ENCODE peak calls at places on chromosomes 7 and 10, in eight cellular contexts. One of them, this sample, is unnamed. For H4K20me1, the result is how much of the 10 kb centered on the place peaks cover.

GRCh38 chr7:151506901-151507382 is 12.8 kb downstream of the RHEB start:
- DNase-seq in PC-3: peak
- DNase-seq in astrocyte: no peak
- DNase-seq in SK-N-SH: peak
- DNase-seq in HCT116: no peak
- DNase-seq in MM.1S: no peak
- DNase-seq in neural progenitor cell: no peak
- DNase-seq in K562: peak
- DNase-seq in this sample: no peak

GRCh38 chr10:104351919-104352318 is 1.7 kb upstream of the CFAP58 start:
- DNase-seq in PC-3: no peak
- DNase-seq in astrocyte: no peak
- DNase-seq in SK-N-SH: no peak
- DNase-seq in HCT116: no peak
- DNase-seq in MM.1S: peak
- DNase-seq in neural progenitor cell: no peak
- DNase-seq in K562: no peak
- DNase-seq in this sample: no peak

GRCh38 chr10:31090894-31091607 is 59.4 kb upstream of the ZNF438 start:
- DNase-seq in PC-3: no peak
- DNase-seq in astrocyte: peak
- DNase-seq in SK-N-SH: no peak
- DNase-seq in HCT116: no peak
- DNase-seq in MM.1S: peak
- DNase-seq in neural progenitor cell: no peak
- DNase-seq in K562: no peak
- DNase-seq in this sample: no peak

GRCh38 chr10:129096340-129096984 is 370.6 kb upstream of the MGMT start:
- DNase-seq in PC-3: peak
- DNase-seq in astrocyte: peak
- DNase-seq in SK-N-SH: no peak
- DNase-seq in HCT116: no peak
- DNase-seq in MM.1S: no peak
- DNase-seq in neural progenitor cell: no peak
- DNase-seq in K562: no peak
- DNase-seq in this sample: no peak

GRCh38 chr10:97537186-97537869 is 35.3 kb upstream of the ANKRD2 start:
- DNase-seq in PC-3: no peak
- DNase-seq in astrocyte: no peak
- DNase-seq in SK-N-SH: no peak
- DNase-seq in HCT116: no peak
- DNase-seq in MM.1S: no peak
- DNase-seq in neural progenitor cell: no peak
- DNase-seq in K562: no peak
- DNase-seq in this sample: no peak

GRCh38 chr10:81145975-81146374 is 608.3 kb downstream of the SH2D4B start:
- DNase-seq in PC-3: no peak
- DNase-seq in astrocyte: no peak
- DNase-seq in SK-N-SH: no peak
- DNase-seq in HCT116: no peak
- DNase-seq in MM.1S: no peak
- DNase-seq in neural progenitor cell: no peak
- DNase-seq in K562: no peak
- DNase-seq in this sample: no peak

GRCh38 chr7:27172823-27173411 is 1.2 kb downstream of the HOXA10 start:
- DNase-seq in PC-3: peak
- DNase-seq in astrocyte: no peak
- DNase-seq in SK-N-SH: peak
- DNase-seq in HCT116: no peak
- DNase-seq in MM.1S: no peak
- DNase-seq in neural progenitor cell: peak
- DNase-seq in K562: no peak
- DNase-seq in this sample: no peak

GRCh38 chr7:14321947-14322346 is 332.5 kb upstream of the ETV1 start:
- DNase-seq in PC-3: peak
- DNase-seq in astrocyte: no peak
- DNase-seq in SK-N-SH: no peak
- DNase-seq in HCT116: no peak
- DNase-seq in MM.1S: no peak
- DNase-seq in neural progenitor cell: no peak
- DNase-seq in K562: no peak
- DNase-seq in this sample: no peak

GRCh38 chr10:84938117-84938905 is 609.9 kb downstream of the CCSER2 start:
- DNase-seq in PC-3: no peak
- DNase-seq in astrocyte: no peak
- DNase-seq in SK-N-SH: no peak
- DNase-seq in HCT116: no peak
- DNase-seq in MM.1S: no peak
- DNase-seq in neural progenitor cell: no peak
- DNase-seq in K562: no peak
- DNase-seq in this sample: no peak

GRCh38 chr7:107446531-107446930 is 23.3 kb upstream of the GPR22 start:
- DNase-seq in PC-3: peak
- DNase-seq in astrocyte: peak
- DNase-seq in SK-N-SH: no peak
- DNase-seq in HCT116: no peak
- DNase-seq in MM.1S: no peak
- DNase-seq in neural progenitor cell: no peak
- DNase-seq in K562: no peak
- DNase-seq in this sample: no peak

GRCh38 chr7:650339-651031 is 76.0 kb upstream of the DNAAF5 start:
- DNase-seq in PC-3: no peak
- DNase-seq in astrocyte: no peak
- DNase-seq in SK-N-SH: no peak
- DNase-seq in HCT116: no peak
- DNase-seq in MM.1S: no peak
- DNase-seq in neural progenitor cell: no peak
- DNase-seq in K562: no peak
- DNase-seq in this sample: no peak

GRCh38 chr7:149778696-149779501 is 5.5 kb upstream of the ZNF467 start:
- DNase-seq in PC-3: no peak
- DNase-seq in astrocyte: no peak
- DNase-seq in SK-N-SH: peak
- DNase-seq in HCT116: no peak
- DNase-seq in MM.1S: no peak
- DNase-seq in neural progenitor cell: no peak
- DNase-seq in K562: no peak
- DNase-seq in this sample: no peak

GRCh38 chr7:66140924-66141323 is 26.3 kb downstream of the CRCP start:
- DNase-seq in PC-3: peak
- DNase-seq in astrocyte: peak
- DNase-seq in SK-N-SH: peak
- DNase-seq in HCT116: no peak
- DNase-seq in MM.1S: no peak
- DNase-seq in neural progenitor cell: peak
- DNase-seq in K562: no peak
- DNase-seq in this sample: no peak

GRCh38 chr10:14959221-14960057 is at the start of gene MEIG1:
- DNase-seq in PC-3: peak
- DNase-seq in astrocyte: peak
- DNase-seq in SK-N-SH: peak
- DNase-seq in HCT116: peak
- DNase-seq in MM.1S: peak
- DNase-seq in neural progenitor cell: peak
- DNase-seq in K562: peak
- DNase-seq in this sample: peak

GRCh38 chr10:4945706-4946348 is 17.4 kb upstream of the AKR1C1 start:
- DNase-seq in PC-3: no peak
- DNase-seq in astrocyte: no peak
- DNase-seq in SK-N-SH: no peak
- DNase-seq in HCT116: no peak
- DNase-seq in MM.1S: no peak
- DNase-seq in neural progenitor cell: no peak
- DNase-seq in K562: no peak
- DNase-seq in this sample: no peak

GRCh38 chr7:24555184-24555583 is 18.1 kb upstream of the PALS2 start:
- DNase-seq in PC-3: no peak
- DNase-seq in astrocyte: no peak
- DNase-seq in SK-N-SH: no peak
- DNase-seq in HCT116: no peak
- DNase-seq in MM.1S: no peak
- DNase-seq in neural progenitor cell: no peak
- DNase-seq in K562: no peak
- DNase-seq in this sample: no peak

GRCh38 chr7:45073843-45074737 is 14.7 kb downstream of the NACAD start:
- DNase-seq in PC-3: peak
- DNase-seq in astrocyte: no peak
- DNase-seq in SK-N-SH: peak
- DNase-seq in HCT116: no peak
- DNase-seq in MM.1S: no peak
- DNase-seq in neural progenitor cell: no peak
- DNase-seq in K562: no peak
- DNase-seq in this sample: no peak
- H4K20me1 ChIP-seq in PC-3: under half
- H4K20me1 ChIP-seq in astrocyte: under half
- H4K20me1 ChIP-seq in SK-N-SH: under half
- H4K20me1 ChIP-seq in HCT116: under half
- H4K20me1 ChIP-seq in MM.1S: under half
- H4K20me1 ChIP-seq in neural progenitor cell: under half
- H4K20me1 ChIP-seq in K562: under half
- H4K20me1 ChIP-seq in this sample: under half

GRCh38 chr10:89296227-89296648 is 5.6 kb upstream of the IFIT2 start:
- DNase-seq in PC-3: no peak
- DNase-seq in astrocyte: no peak
- DNase-seq in SK-N-SH: no peak
- DNase-seq in HCT116: no peak
- DNase-seq in MM.1S: no peak
- DNase-seq in neural progenitor cell: no peak
- DNase-seq in K562: no peak
- DNase-seq in this sample: peak

GRCh38 chr10:89297356-89297755 is 4.5 kb upstream of the IFIT2 start:
- DNase-seq in PC-3: no peak
- DNase-seq in astrocyte: no peak
- DNase-seq in SK-N-SH: no peak
- DNase-seq in HCT116: no peak
- DNase-seq in MM.1S: no peak
- DNase-seq in neural progenitor cell: no peak
- DNase-seq in K562: no peak
- DNase-seq in this sample: no peak

GRCh38 chr10:89294840-89295239 is 7.0 kb upstream of the IFIT2 start:
- DNase-seq in PC-3: no peak
- DNase-seq in astrocyte: no peak
- DNase-seq in SK-N-SH: no peak
- DNase-seq in HCT116: no peak
- DNase-seq in MM.1S: no peak
- DNase-seq in neural progenitor cell: no peak
- DNase-seq in K562: no peak
- DNase-seq in this sample: no peak

GRCh38 chr10:89297791-89298190 is 4.1 kb upstream of the IFIT2 start:
- DNase-seq in PC-3: no peak
- DNase-seq in astrocyte: no peak
- DNase-seq in SK-N-SH: no peak
- DNase-seq in HCT116: no peak
- DNase-seq in MM.1S: no peak
- DNase-seq in neural progenitor cell: no peak
- DNase-seq in K562: no peak
- DNase-seq in this sample: no peak

GRCh38 chr10:89295597-89295996 is 6.2 kb upstream of the IFIT2 start:
- DNase-seq in PC-3: no peak
- DNase-seq in astrocyte: peak
- DNase-seq in SK-N-SH: no peak
- DNase-seq in HCT116: no peak
- DNase-seq in MM.1S: peak
- DNase-seq in neural progenitor cell: no peak
- DNase-seq in K562: no peak
- DNase-seq in this sample: no peak
- H3K27ac ChIP-seq in PC-3: no peak
- H3K27ac ChIP-seq in astrocyte: no peak
- H3K27ac ChIP-seq in SK-N-SH: no peak
- H3K27ac ChIP-seq in HCT116: no peak
- H3K27ac ChIP-seq in MM.1S: no peak
- H3K27ac ChIP-seq in neural progenitor cell: no peak
- H3K27ac ChIP-seq in K562: no peak
- H3K27ac ChIP-seq in this sample: no peak

DNA sequence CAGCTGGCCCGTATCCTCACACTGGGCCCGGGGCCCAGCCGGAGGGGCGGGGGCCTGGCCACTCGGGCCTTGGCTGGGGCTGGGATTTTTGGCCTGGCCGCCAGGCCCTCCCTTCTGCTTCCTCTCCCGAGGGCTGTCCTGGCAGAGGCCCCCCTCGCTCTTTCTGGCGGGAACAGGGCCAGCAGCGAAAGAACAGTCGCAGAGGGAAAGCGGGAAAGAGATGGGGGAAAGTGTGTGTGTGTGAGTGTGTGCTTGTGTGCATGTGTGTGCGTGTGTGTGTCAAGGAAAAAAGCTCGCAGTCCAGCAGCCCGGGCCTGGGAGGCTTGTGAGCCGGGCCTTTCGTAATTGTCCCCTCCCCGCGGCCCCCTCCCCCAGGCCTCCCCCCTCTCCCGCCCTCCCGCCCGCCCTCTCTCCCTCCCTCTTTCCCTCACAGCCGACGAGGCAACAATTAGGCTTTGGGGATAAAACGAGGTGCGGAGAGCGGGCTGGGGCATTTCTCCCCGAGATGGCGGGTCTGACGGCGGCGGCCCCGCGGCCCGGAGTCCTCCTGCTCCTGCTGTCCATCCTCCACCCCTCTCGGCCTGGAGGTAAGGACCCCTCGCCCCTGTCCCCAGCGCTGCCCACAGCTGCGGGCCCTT is at the start of gene ELN:
- DNase-seq in PC-3: no peak
- DNase-seq in astrocyte: peak
- DNase-seq in SK-N-SH: peak
- DNase-seq in HCT116: no peak
- DNase-seq in MM.1S: no peak
- DNase-seq in neural progenitor cell: peak
- DNase-seq in K562: no peak
- DNase-seq in this sample: no peak
- H3K4me3 ChIP-seq in PC-3: no peak
- H3K4me3 ChIP-seq in astrocyte: no peak
- H3K4me3 ChIP-seq in SK-N-SH: peak
- H3K4me3 ChIP-seq in HCT116: no peak
- H3K4me3 ChIP-seq in MM.1S: no peak
- H3K4me3 ChIP-seq in neural progenitor cell: no peak
- H3K4me3 ChIP-seq in K562: no peak
- H3K4me3 ChIP-seq in this sample: no peak

DNA sequence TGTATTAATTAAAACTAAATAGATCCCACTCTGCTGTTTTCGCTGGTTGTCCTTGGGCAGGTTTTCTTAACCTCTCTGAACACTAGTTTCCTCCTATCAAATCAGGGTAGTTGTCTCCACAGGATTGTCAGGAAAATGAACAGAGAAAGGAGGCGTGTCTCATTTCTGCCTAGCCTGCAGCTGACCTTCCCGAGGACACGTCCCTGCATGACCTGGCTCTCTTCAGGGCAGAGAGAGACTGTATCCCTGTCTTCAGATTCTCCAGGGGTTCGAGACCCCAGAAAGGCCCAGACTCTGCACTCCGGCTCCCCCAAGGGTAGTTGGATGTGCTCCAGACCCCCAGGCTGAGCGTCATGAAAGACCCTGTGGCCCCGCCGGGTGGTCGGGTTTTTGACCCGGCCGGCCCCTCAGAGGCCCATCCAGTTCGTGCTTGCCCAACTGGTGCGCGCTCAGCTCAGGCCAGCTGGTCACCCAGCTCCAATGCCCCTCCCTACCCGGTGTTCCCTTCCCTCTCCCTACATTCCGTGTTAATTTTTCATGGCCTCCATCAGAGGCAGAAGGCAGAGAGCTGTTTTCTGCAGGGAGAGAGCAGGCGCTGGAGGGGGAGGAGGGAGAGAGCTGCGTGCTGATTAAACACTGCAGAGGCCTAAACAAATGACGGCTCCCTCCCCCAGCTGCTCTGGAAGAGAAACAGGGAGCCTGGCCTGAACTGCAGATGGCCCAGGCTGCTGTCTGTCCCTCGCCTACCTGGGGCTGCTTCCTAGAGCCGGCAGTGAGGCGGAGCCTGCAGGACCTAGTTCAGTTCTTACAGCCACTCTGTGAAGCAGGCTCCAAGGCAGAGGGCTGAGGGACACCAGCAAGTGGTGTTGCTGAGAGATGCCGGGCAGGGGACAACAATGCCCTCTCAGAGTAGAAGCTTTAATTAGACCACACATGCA is 86.2 kb upstream of the PPIF start:
- DNase-seq in PC-3: no peak
- DNase-seq in astrocyte: no peak
- DNase-seq in SK-N-SH: peak
- DNase-seq in HCT116: no peak
- DNase-seq in MM.1S: peak
- DNase-seq in neural progenitor cell: peak
- DNase-seq in K562: no peak
- DNase-seq in this sample: no peak
- H4K20me1 ChIP-seq in PC-3: under half
- H4K20me1 ChIP-seq in astrocyte: half or more
- H4K20me1 ChIP-seq in SK-N-SH: under half
- H4K20me1 ChIP-seq in HCT116: under half
- H4K20me1 ChIP-seq in MM.1S: under half
- H4K20me1 ChIP-seq in neural progenitor cell: half or more
- H4K20me1 ChIP-seq in K562: under half
- H4K20me1 ChIP-seq in this sample: under half

This sample was measured in OCI-LY7.